ENCODE peak calls at places on chromosomes 5 and 9, in eight cellular contexts. One of them, this sample, is unnamed.

GRCh38 chr5:55712023-55712859 is at the start of gene SLC38A9:
- DNase-seq in CD8-positive, alpha-beta T cell: peak; percentile 91
- DNase-seq in fibroblast of lung: peak; percentile 92
- DNase-seq in astrocyte of the spinal cord: peak; percentile 92
- DNase-seq in epithelial cell of proximal tubule: no peak
- DNase-seq in AG04450: peak; percentile 71
- DNase-seq in testis: peak; percentile 98
- DNase-seq in SJSA1: peak; percentile 95
- DNase-seq in this sample: peak; percentile 97

GRCh38 chr5:31900296-31900865 is 261.4 kb downstream of the PDZD2 start:
- DNase-seq in CD8-positive, alpha-beta T cell: no peak
- DNase-seq in fibroblast of lung: no peak
- DNase-seq in astrocyte of the spinal cord: no peak
- DNase-seq in epithelial cell of proximal tubule: no peak
- DNase-seq in AG04450: no peak
- DNase-seq in testis: no peak
- DNase-seq in SJSA1: no peak
- DNase-seq in this sample: no peak

GRCh38 chr9:68844623-68845612 is 139.9 kb downstream of the PIP5K1B start:
- DNase-seq in CD8-positive, alpha-beta T cell: peak; percentile 25
- DNase-seq in fibroblast of lung: peak; percentile 21
- DNase-seq in astrocyte of the spinal cord: peak; percentile 2
- DNase-seq in epithelial cell of proximal tubule: no peak
- DNase-seq in AG04450: no peak
- DNase-seq in testis: peak; percentile 68
- DNase-seq in SJSA1: no peak
- DNase-seq in this sample: peak; percentile 68

GRCh38 chr9:114202849-114203248 is 47.5 kb downstream of the COL27A1 start:
- DNase-seq in CD8-positive, alpha-beta T cell: no peak
- DNase-seq in fibroblast of lung: peak; percentile 57
- DNase-seq in astrocyte of the spinal cord: no peak
- DNase-seq in epithelial cell of proximal tubule: no peak
- DNase-seq in AG04450: no peak
- DNase-seq in testis: no peak
- DNase-seq in SJSA1: no peak
- DNase-seq in this sample: no peak

GRCh38 chr5:52007230-52007858 is 624.1 kb downstream of the ISL1 start:
- DNase-seq in CD8-positive, alpha-beta T cell: no peak
- DNase-seq in fibroblast of lung: peak; percentile 49
- DNase-seq in astrocyte of the spinal cord: peak; percentile 40
- DNase-seq in epithelial cell of proximal tubule: peak; percentile 7
- DNase-seq in AG04450: no peak
- DNase-seq in testis: peak; percentile 21
- DNase-seq in SJSA1: no peak
- DNase-seq in this sample: peak; percentile 67

GRCh38 chr9:16345902-16346301 is 524.6 kb downstream of the BNC2 start:
- DNase-seq in CD8-positive, alpha-beta T cell: no peak
- DNase-seq in fibroblast of lung: no peak
- DNase-seq in astrocyte of the spinal cord: no peak
- DNase-seq in epithelial cell of proximal tubule: no peak
- DNase-seq in AG04450: no peak
- DNase-seq in testis: no peak
- DNase-seq in SJSA1: no peak
- DNase-seq in this sample: no peak

GRCh38 chr9:34514401-34514800 is 8.4 kb downstream of the ENHO start:
- DNase-seq in CD8-positive, alpha-beta T cell: no peak
- DNase-seq in fibroblast of lung: no peak
- DNase-seq in astrocyte of the spinal cord: no peak
- DNase-seq in epithelial cell of proximal tubule: no peak
- DNase-seq in AG04450: no peak
- DNase-seq in testis: no peak
- DNase-seq in SJSA1: no peak
- DNase-seq in this sample: no peak

GRCh38 chr9:85009251-85009650 is 339.7 kb downstream of the NTRK2 start:
- DNase-seq in CD8-positive, alpha-beta T cell: no peak
- DNase-seq in fibroblast of lung: no peak
- DNase-seq in astrocyte of the spinal cord: no peak
- DNase-seq in epithelial cell of proximal tubule: no peak
- DNase-seq in AG04450: no peak
- DNase-seq in testis: no peak
- DNase-seq in SJSA1: no peak
- DNase-seq in this sample: no peak

GRCh38 chr5:172707285-172708182 is 63.5 kb downstream of the DUSP1 start:
- DNase-seq in CD8-positive, alpha-beta T cell: no peak
- DNase-seq in fibroblast of lung: peak; percentile 75
- DNase-seq in astrocyte of the spinal cord: peak; percentile 66
- DNase-seq in epithelial cell of proximal tubule: no peak
- DNase-seq in AG04450: peak; percentile 55
- DNase-seq in testis: peak; percentile 64
- DNase-seq in SJSA1: peak; percentile 86
- DNase-seq in this sample: peak; percentile 81

GRCh38 chr5:32996336-32996735 is 285.2 kb downstream of the NPR3 start:
- DNase-seq in CD8-positive, alpha-beta T cell: no peak
- DNase-seq in fibroblast of lung: no peak
- DNase-seq in astrocyte of the spinal cord: no peak
- DNase-seq in epithelial cell of proximal tubule: no peak
- DNase-seq in AG04450: no peak
- DNase-seq in testis: no peak
- DNase-seq in SJSA1: no peak
- DNase-seq in this sample: no peak

GRCh38 chr5:123949043-123949804 is 437.2 kb downstream of the CSNK1G3 start:
- DNase-seq in CD8-positive, alpha-beta T cell: no peak
- DNase-seq in fibroblast of lung: no peak
- DNase-seq in astrocyte of the spinal cord: no peak
- DNase-seq in epithelial cell of proximal tubule: no peak
- DNase-seq in AG04450: no peak
- DNase-seq in testis: no peak
- DNase-seq in SJSA1: no peak
- DNase-seq in this sample: no peak

DNA sequence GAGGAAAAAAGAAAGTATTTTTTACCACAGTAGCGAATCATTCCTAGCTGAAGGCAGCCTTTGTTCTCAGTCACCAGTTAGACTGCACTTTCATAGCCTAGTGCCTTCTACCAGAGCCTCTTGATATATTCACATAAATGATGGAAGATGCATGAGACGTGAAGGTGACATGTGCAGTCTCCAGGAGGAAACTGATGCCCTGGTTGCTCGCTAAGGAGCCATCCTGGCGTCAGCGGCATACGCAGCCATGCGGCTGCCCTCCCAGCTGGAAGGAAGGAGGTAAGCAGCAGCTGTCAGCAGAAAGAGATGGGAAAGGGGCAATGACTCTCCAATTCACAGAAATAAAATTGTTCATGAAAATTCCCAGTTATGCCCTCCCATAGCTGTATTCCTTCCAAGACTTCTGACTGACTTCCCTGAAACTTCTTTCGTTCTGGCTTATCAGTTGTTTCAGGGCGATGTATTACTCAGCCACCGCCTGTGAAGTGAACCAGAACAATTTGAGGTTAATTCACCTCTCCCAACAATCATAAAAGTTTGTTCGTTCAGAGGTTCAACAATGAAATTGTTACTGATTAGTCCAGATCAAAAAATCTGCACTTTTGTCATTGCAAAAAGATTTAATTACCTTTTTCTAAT is 331.2 kb downstream of the NR2F1-AS1 start:
- DNase-seq in CD8-positive, alpha-beta T cell: no peak
- DNase-seq in fibroblast of lung: peak; percentile 36
- DNase-seq in astrocyte of the spinal cord: peak; percentile 76
- DNase-seq in epithelial cell of proximal tubule: peak; percentile 37
- DNase-seq in AG04450: no peak
- DNase-seq in testis: no peak
- DNase-seq in SJSA1: no peak
- DNase-seq in this sample: no peak
- H3K4me3 ChIP-seq in CD8-positive, alpha-beta T cell: no peak overlapping the region
- H3K4me3 ChIP-seq in fibroblast of lung: peak overlapping the region; percentile 50
- H3K4me3 ChIP-seq in astrocyte of the spinal cord: peak overlapping the region; percentile 27
- H3K4me3 ChIP-seq in epithelial cell of proximal tubule: peak overlapping the region; percentile 36
- H3K4me3 ChIP-seq in AG04450: peak overlapping the region; percentile 53
- H3K4me3 ChIP-seq in testis: no peak overlapping the region
- H3K4me3 ChIP-seq in SJSA1: no peak overlapping the region
- H3K4me3 ChIP-seq in this sample: no peak overlapping the region

GRCh38 chr5:176595386-176595943 is 14.5 kb downstream of the GPRIN1 start:
- DNase-seq in CD8-positive, alpha-beta T cell: no peak
- DNase-seq in fibroblast of lung: no peak
- DNase-seq in astrocyte of the spinal cord: no peak
- DNase-seq in epithelial cell of proximal tubule: no peak
- DNase-seq in AG04450: no peak
- DNase-seq in testis: no peak
- DNase-seq in SJSA1: no peak
- DNase-seq in this sample: no peak

GRCh38 chr5:176596069-176596656 is 13.8 kb downstream of the GPRIN1 start:
- DNase-seq in CD8-positive, alpha-beta T cell: no peak
- DNase-seq in fibroblast of lung: no peak
- DNase-seq in astrocyte of the spinal cord: no peak
- DNase-seq in epithelial cell of proximal tubule: no peak
- DNase-seq in AG04450: no peak
- DNase-seq in testis: no peak
- DNase-seq in SJSA1: no peak
- DNase-seq in this sample: no peak

GRCh38 chr5:176597417-176598389 is 12.3 kb downstream of the GPRIN1 start:
- DNase-seq in CD8-positive, alpha-beta T cell: no peak
- DNase-seq in fibroblast of lung: no peak
- DNase-seq in astrocyte of the spinal cord: no peak
- DNase-seq in epithelial cell of proximal tubule: no peak
- DNase-seq in AG04450: no peak
- DNase-seq in testis: no peak
- DNase-seq in SJSA1: no peak
- DNase-seq in this sample: no peak

GRCh38 chr5:176594554-176594953 is 15.4 kb downstream of the GPRIN1 start:
- DNase-seq in CD8-positive, alpha-beta T cell: no peak
- DNase-seq in fibroblast of lung: no peak
- DNase-seq in astrocyte of the spinal cord: no peak
- DNase-seq in epithelial cell of proximal tubule: no peak
- DNase-seq in AG04450: no peak
- DNase-seq in testis: no peak
- DNase-seq in SJSA1: no peak
- DNase-seq in this sample: no peak

GRCh38 chr5:176596689-176597416 is 13.1 kb downstream of the GPRIN1 start:
- DNase-seq in CD8-positive, alpha-beta T cell: peak; percentile 72
- DNase-seq in fibroblast of lung: peak; percentile 45
- DNase-seq in astrocyte of the spinal cord: no peak
- DNase-seq in epithelial cell of proximal tubule: no peak
- DNase-seq in AG04450: no peak
- DNase-seq in testis: peak; percentile 45
- DNase-seq in SJSA1: no peak
- DNase-seq in this sample: peak; percentile 79
- H3K4me3 ChIP-seq in CD8-positive, alpha-beta T cell: peak overlapping the region; percentile 52
- H3K4me3 ChIP-seq in fibroblast of lung: no peak overlapping the region
- H3K4me3 ChIP-seq in astrocyte of the spinal cord: no peak overlapping the region
- H3K4me3 ChIP-seq in epithelial cell of proximal tubule: no peak overlapping the region
- H3K4me3 ChIP-seq in AG04450: no peak overlapping the region
- H3K4me3 ChIP-seq in testis: no peak overlapping the region
- H3K4me3 ChIP-seq in SJSA1: no peak overlapping the region
- H3K4me3 ChIP-seq in this sample: peak overlapping the region; percentile 42

GRCh38 chr9:109115931-109116541 is 3.7 kb downstream of the TMEM245 start:
- DNase-seq in CD8-positive, alpha-beta T cell: no peak
- DNase-seq in fibroblast of lung: peak; percentile 51
- DNase-seq in astrocyte of the spinal cord: peak; percentile 71
- DNase-seq in epithelial cell of proximal tubule: no peak
- DNase-seq in AG04450: no peak
- DNase-seq in testis: peak; percentile 55
- DNase-seq in SJSA1: no peak
- DNase-seq in this sample: no peak

GRCh38 chr9:109113239-109113638 is 6.5 kb downstream of the TMEM245 start:
- DNase-seq in CD8-positive, alpha-beta T cell: no peak
- DNase-seq in fibroblast of lung: no peak
- DNase-seq in astrocyte of the spinal cord: no peak
- DNase-seq in epithelial cell of proximal tubule: no peak
- DNase-seq in AG04450: no peak
- DNase-seq in testis: no peak
- DNase-seq in SJSA1: no peak
- DNase-seq in this sample: no peak

GRCh38 chr9:109114670-109115069 is 5.1 kb downstream of the TMEM245 start:
- DNase-seq in CD8-positive, alpha-beta T cell: no peak
- DNase-seq in fibroblast of lung: peak; percentile 57
- DNase-seq in astrocyte of the spinal cord: peak; percentile 29
- DNase-seq in epithelial cell of proximal tubule: peak; percentile 99
- DNase-seq in AG04450: no peak
- DNase-seq in testis: no peak
- DNase-seq in SJSA1: no peak
- DNase-seq in this sample: no peak

GRCh38 chr9:109110326-109111014 is 9.3 kb downstream of the TMEM245 start:
- DNase-seq in CD8-positive, alpha-beta T cell: no peak
- DNase-seq in fibroblast of lung: peak; percentile 80
- DNase-seq in astrocyte of the spinal cord: peak; percentile 90
- DNase-seq in epithelial cell of proximal tubule: no peak
- DNase-seq in AG04450: no peak
- DNase-seq in testis: no peak
- DNase-seq in SJSA1: no peak
- DNase-seq in this sample: no peak

DNA sequence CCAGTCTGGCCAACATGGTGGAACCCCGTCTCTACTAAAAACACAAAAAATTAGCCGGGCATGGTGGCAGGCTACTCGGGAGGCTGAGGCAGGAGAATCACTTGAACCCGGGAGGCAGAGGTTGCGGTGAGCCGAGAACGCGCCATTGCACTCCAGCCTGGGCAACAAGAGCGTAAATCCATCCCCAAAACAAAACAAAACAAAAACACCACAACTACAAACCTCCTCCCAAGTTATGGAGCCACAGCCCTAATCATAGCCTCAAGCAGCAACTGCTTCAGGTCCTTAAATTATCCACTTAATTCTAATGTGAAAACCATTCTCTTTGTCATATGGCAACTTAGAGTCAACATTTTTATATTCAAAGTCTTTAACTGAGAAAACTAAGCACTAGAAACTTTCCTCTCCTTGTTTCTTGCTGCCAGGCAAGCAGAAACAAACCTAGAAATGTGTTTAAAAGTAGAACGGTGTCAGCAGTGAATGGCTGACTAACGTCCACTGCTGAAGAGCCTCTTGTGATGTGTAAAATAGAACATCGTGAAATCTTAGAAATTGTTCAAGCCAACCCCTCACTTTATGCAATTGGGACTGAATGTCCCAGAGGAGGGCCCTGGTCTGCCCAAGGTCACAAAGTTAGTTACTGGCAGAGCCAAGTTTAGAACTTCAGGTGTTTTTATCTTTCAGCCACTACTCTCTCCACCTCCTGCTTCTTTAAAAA is 5.7 kb downstream of the TMEM245 start:
- DNase-seq in CD8-positive, alpha-beta T cell: no peak
- DNase-seq in fibroblast of lung: no peak
- DNase-seq in astrocyte of the spinal cord: no peak
- DNase-seq in epithelial cell of proximal tubule: no peak
- DNase-seq in AG04450: no peak
- DNase-seq in testis: no peak
- DNase-seq in SJSA1: no peak
- DNase-seq in this sample: no peak
- H3K4me3 ChIP-seq in CD8-positive, alpha-beta T cell: no peak overlapping the region
- H3K4me3 ChIP-seq in fibroblast of lung: no peak overlapping the region
- H3K4me3 ChIP-seq in astrocyte of the spinal cord: no peak overlapping the region
- H3K4me3 ChIP-seq in epithelial cell of proximal tubule: peak overlapping the region; percentile 21
- H3K4me3 ChIP-seq in AG04450: no peak overlapping the region
- H3K4me3 ChIP-seq in testis: no peak overlapping the region
- H3K4me3 ChIP-seq in SJSA1: no peak overlapping the region
- H3K4me3 ChIP-seq in this sample: no peak overlapping the region

DNA sequence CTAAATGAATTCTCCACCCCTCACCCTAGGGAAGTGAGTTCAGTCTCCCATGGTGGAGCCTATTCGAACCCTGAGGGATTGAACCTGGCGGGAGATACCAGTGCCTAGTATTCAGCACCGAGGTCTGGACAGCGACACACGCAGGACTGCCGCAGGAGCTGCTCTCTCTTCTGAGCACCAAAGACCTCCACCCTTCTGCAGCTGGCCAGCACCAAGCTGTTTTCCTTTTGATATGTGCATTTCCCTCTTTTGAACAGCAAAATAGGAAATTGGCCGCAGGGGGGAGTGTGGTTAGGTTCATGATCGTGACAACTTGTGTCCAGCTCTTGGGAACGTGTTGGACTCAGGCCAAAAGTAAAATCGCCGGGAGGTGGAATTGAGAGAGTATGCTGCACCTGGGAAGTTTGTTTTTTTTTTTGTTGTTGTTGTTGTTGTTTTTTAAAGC is 1.2 kb upstream of the PCSK1 start:
- DNase-seq in CD8-positive, alpha-beta T cell: peak; percentile 20
- DNase-seq in fibroblast of lung: peak; percentile 80
- DNase-seq in astrocyte of the spinal cord: peak; percentile 76
- DNase-seq in epithelial cell of proximal tubule: peak; percentile 9
- DNase-seq in AG04450: peak; percentile 42
- DNase-seq in testis: peak; percentile 84
- DNase-seq in SJSA1: peak; percentile 71
- DNase-seq in this sample: peak; percentile 92
- H3K4me3 ChIP-seq in CD8-positive, alpha-beta T cell: no peak overlapping the region
- H3K4me3 ChIP-seq in fibroblast of lung: no peak overlapping the region
- H3K4me3 ChIP-seq in astrocyte of the spinal cord: no peak overlapping the region
- H3K4me3 ChIP-seq in epithelial cell of proximal tubule: no peak overlapping the region
- H3K4me3 ChIP-seq in AG04450: no peak overlapping the region
- H3K4me3 ChIP-seq in testis: no peak overlapping the region
- H3K4me3 ChIP-seq in SJSA1: no peak overlapping the region
- H3K4me3 ChIP-seq in this sample: peak overlapping the region; percentile 24